ENCODE peak calls at places on chromosomes 13 and 19, in seven cellular contexts. C, E, Z, X, P, V and I are unnamed samples.
A peak's percentile ranks its signal among the peaks of the same experiment; 100 is the strongest.

GRCh38 chr13:107276936-107277335 is 709.0 kb upstream of the ARGLU1 start:
- DNase-seq in P (no peak), E (no peak), Z (no peak), V (no peak), X (no peak), C (no peak), I (no peak)

GRCh38 chr19:2449019-2449418 is 7.7 kb downstream of the LMNB2 start:
- DNase-seq in P (no peak), C (no peak), V (no peak), E (no peak), Z (no peak), X (no peak), I (no peak)

GRCh38 chr13:98228661-98229349 is 51.7 kb upstream of the RNF113B start:
- DNase-seq in X (no peak), Z (no peak), E (no peak), V (no peak), C (no peak), P (no peak), I (no peak)

GRCh38 chr19:30318936-30319335 is 53.2 kb upstream of the ZNF536 start:
- DNase-seq in E (no peak), P (no peak), Z (no peak), C (no peak), V (no peak), X (no peak), I (no peak)

GRCh38 chr19:30666301-30666803 is 294.2 kb downstream of the ZNF536 start:
- DNase-seq in C (peak; percentile 29), X (peak; percentile 33), Z (no peak), P (peak; percentile 62), E (peak; percentile 42), V (peak; percentile 25), I (peak; percentile 19)

GRCh38 chr19:54436031-54436523 is 12.9 kb upstream of the LENG8 start:
- DNase-seq in V (no peak), C (no peak), E (no peak), X (no peak), P (no peak), Z (no peak), I (no peak)

GRCh38 chr13:31409678-31410356 is 210.0 kb downstream of the B3GLCT start:
- DNase-seq in V (no peak), E (no peak), C (no peak), Z (no peak), X (no peak), P (no peak), I (no peak)

GRCh38 chr13:24271611-24272451 is 37.5 kb upstream of the C1QTNF9 start:
- DNase-seq in C (peak; percentile 78), P (peak; percentile 78), E (peak; percentile 8), Z (peak; percentile 79), V (peak; percentile 12), X (peak; percentile 51), I (peak; percentile 9)

GRCh38 chr19:55545913-55546495 is 661 bp upstream of the SBK3 start:
- DNase-seq in C (no peak), Z (no peak), X (no peak), V (no peak), P (no peak), E (no peak), I (no peak)

GRCh38 chr13:84994582-84994981 is 804.6 kb downstream of the SLITRK6 start:
- DNase-seq in V (peak; percentile 5), C (no peak), P (no peak), Z (no peak), X (no peak), E (no peak), I (peak; percentile 40)

GRCh38 chr13:28034256-28034655 is 45.8 kb upstream of the URAD start:
- DNase-seq in X (no peak), E (no peak), V (no peak), Z (no peak), P (no peak), C (no peak), I (no peak)

GRCh38 chr19:33578697-33579096 is 43.1 kb upstream of the CHST8 start:
- DNase-seq in C (no peak), X (no peak), E (no peak), V (no peak), P (no peak), Z (no peak), I (no peak)

GRCh38 chr13:102580552-102581169 is 16.1 kb upstream of the TPP2 start:
- DNase-seq in X (peak; percentile 45), Z (no peak), P (peak; percentile 53), E (peak; percentile 52), C (peak; percentile 70), V (peak; percentile 66), I (peak; percentile 73)

GRCh38 chr13:103063376-103063775 is 2.8 kb downstream of the SLC10A2 start:
- DNase-seq in P (no peak), V (no peak), Z (no peak), E (no peak), X (no peak), C (no peak), I (no peak)

GRCh38 chr13:26619321-26619720 is 61.8 kb downstream of the WASF3 start:
- DNase-seq in V (no peak), X (no peak), C (peak; percentile 80), Z (no peak), P (no peak), E (peak; percentile 8), I (no peak)

GRCh38 chr19:46270521-46271256 is 26.2 kb upstream of the HIF3A start:
- DNase-seq in C (no peak), V (no peak), P (no peak), X (no peak), E (no peak), Z (no peak), I (no peak)

GRCh38 chr13:51246411-51247298 is 24.5 kb downstream of the FAM124A start:
- DNase-seq in X (no peak), P (no peak), C (no peak), Z (no peak), E (no peak), V (no peak), I (no peak)

GRCh38 chr19:47075941-47076340 is 27.5 kb upstream of the TMEM160 start:
- DNase-seq in V (no peak), Z (no peak), X (no peak), C (no peak), E (no peak), P (no peak), I (no peak)

GRCh38 chr19:36030264-36031148 is 2.2 kb downstream of the CLIP3 start:
- DNase-seq in P (no peak), C (no peak), Z (no peak), E (no peak), V (no peak), X (no peak), I (no peak)

GRCh38 chr13:25882732-25883357 is 169.0 kb downstream of the SHISA2 start:
- DNase-seq in V (peak; percentile 6), P (peak; percentile 29), C (no peak), Z (no peak), E (no peak), X (no peak), I (no peak)

GRCh38 chr19:23914402-23915286 is at the start of gene ZNF726:
- DNase-seq in C (peak; percentile 96), E (peak; percentile 96), P (peak; percentile 93), Z (peak; percentile 88), V (peak; percentile 92), X (peak; percentile 70), I (no peak)

GRCh38 chr13:57408312-57408711 is 223.2 kb upstream of the PCDH17 start:
- DNase-seq in V (no peak), E (no peak), C (no peak), Z (no peak), P (no peak), X (no peak), I (no peak)

GRCh38 chr13:108993346-108993745 is 363.9 kb downstream of the MYO16 start:
- DNase-seq in V (no peak), C (no peak), P (no peak), Z (no peak), E (peak; percentile 8), X (no peak), I (no peak)

GRCh38 chr13:25111557-25111956 is 15.6 kb downstream of the PABPC3 start:
- DNase-seq in Z (no peak), X (no peak), C (peak; percentile 31), V (no peak), P (no peak), E (peak; percentile 15), I (no peak)

GRCh38 chr13:76667551-76667950 is 218.7 kb downstream of the KCTD12 start:
- DNase-seq in C (peak; percentile 61), E (peak; percentile 28), X (peak; percentile 37), Z (no peak), V (peak; percentile 26), P (peak; percentile 40), I (no peak)

GRCh38 chr13:107461751-107462150 is 753.6 kb downstream of the LIG4 start:
- DNase-seq in V (no peak), C (no peak), P (no peak), X (no peak), Z (no peak), E (no peak), I (no peak)

GRCh38 chr19:43555185-43555770 is 20.0 kb downstream of the XRCC1 start:
- DNase-seq in P (peak; percentile 93), V (peak; percentile 47), C (peak; percentile 68), E (peak; percentile 43), Z (peak; percentile 64), X (peak; percentile 60), I (peak; percentile 46)

GRCh38 chr19:52069653-52070052 is 21.0 kb upstream of the ZNF432 start:
- DNase-seq in Z (no peak), P (no peak), X (no peak), E (no peak), V (no peak), C (no peak), I (no peak)

GRCh38 chr13:60448907-60449510 is 52.0 kb downstream of the TDRD3 start:
- DNase-seq in V (peak; percentile 50), P (peak; percentile 30), E (peak; percentile 44), C (peak; percentile 61), X (no peak), Z (no peak), I (peak; percentile 28)

GRCh38 chr19:16829822-16830289 is 658 bp downstream of the SIN3B start:
- DNase-seq in E (peak; percentile 28), V (no peak), P (no peak), Z (no peak), C (no peak), X (no peak), I (no peak)

GRCh38 chr19:43462887-43463380 is 2.5 kb downstream of the LYPD3 start:
- DNase-seq in Z (no peak), V (no peak), X (no peak), P (no peak), C (no peak), E (no peak), I (no peak)

GRCh38 chr19:6481541-6482342 is at the start of gene DENND1C:
- DNase-seq in X (no peak), C (no peak), V (peak; percentile 33), Z (peak; percentile 78), E (no peak), P (peak; percentile 86), I (no peak)

GRCh38 chr13:77429320-77430142 is 102.6 kb upstream of the MYCBP2 start:
- DNase-seq in V (no peak), P (peak; percentile 48), E (no peak), Z (no peak), X (no peak), C (peak; percentile 28), I (no peak)

GRCh38 chr19:6354098-6354674 is 7.1 kb upstream of the CLPP start:
- DNase-seq in C (no peak), E (no peak), P (no peak), X (no peak), Z (no peak), V (no peak), I (no peak)